ENCODE peak calls at places on chromosomes 5 and 9, in five cellular contexts. One of them, this sample, is unnamed.

GRCh38 chr5:170306381-170306790 is 8.8 kb upstream of the LCP2 start:
- DNase-seq in amygdala: no peak
- DNase-seq in right cardiac atrium: peak
- DNase-seq in right atrium auricular region: peak
- DNase-seq in stimulated activated CD4-positive, alpha-beta T cell treated with anti-CD3 and anti-CD28 coated beads, Interleukin-12 subunit alpha, Interleukin-12 subunit beta, amount 100 ng/mL, for 4 hours: no peak
- DNase-seq in this sample: no peak

GRCh38 chr5:117859161-117859560 is 1129.2 kb downstream of the DTWD2 start:
- DNase-seq in stimulated activated CD4-positive, alpha-beta T cell treated with anti-CD3 and anti-CD28 coated beads, Interleukin-12 subunit alpha, Interleukin-12 subunit beta, amount 100 ng/mL, for 4 hours: no peak
- DNase-seq in amygdala: no peak
- DNase-seq in right atrium auricular region: no peak
- DNase-seq in right cardiac atrium: no peak
- DNase-seq in this sample: no peak

GRCh38 chr5:97408331-97408730 is 225.3 kb upstream of the RIOK2 start:
- DNase-seq in right cardiac atrium: no peak
- DNase-seq in stimulated activated CD4-positive, alpha-beta T cell treated with anti-CD3 and anti-CD28 coated beads, Interleukin-12 subunit alpha, Interleukin-12 subunit beta, amount 100 ng/mL, for 4 hours: no peak
- DNase-seq in amygdala: no peak
- DNase-seq in right atrium auricular region: no peak
- DNase-seq in this sample: no peak

GRCh38 chr5:132961887-132962286 is 1.5 kb downstream of the AFF4 start:
- DNase-seq in stimulated activated CD4-positive, alpha-beta T cell treated with anti-CD3 and anti-CD28 coated beads, Interleukin-12 subunit alpha, Interleukin-12 subunit beta, amount 100 ng/mL, for 4 hours: no peak
- DNase-seq in right atrium auricular region: no peak
- DNase-seq in amygdala: no peak
- DNase-seq in right cardiac atrium: no peak
- DNase-seq in this sample: no peak

GRCh38 chr5:93164690-93165089 is 416.3 kb downstream of the NR2F1-AS1 start:
- DNase-seq in right cardiac atrium: no peak
- DNase-seq in amygdala: no peak
- DNase-seq in stimulated activated CD4-positive, alpha-beta T cell treated with anti-CD3 and anti-CD28 coated beads, Interleukin-12 subunit alpha, Interleukin-12 subunit beta, amount 100 ng/mL, for 4 hours: no peak
- DNase-seq in right atrium auricular region: no peak
- DNase-seq in this sample: no peak

GRCh38 chr5:161513952-161514351 is 32.6 kb downstream of the GABRB2 start:
- DNase-seq in right cardiac atrium: no peak
- DNase-seq in stimulated activated CD4-positive, alpha-beta T cell treated with anti-CD3 and anti-CD28 coated beads, Interleukin-12 subunit alpha, Interleukin-12 subunit beta, amount 100 ng/mL, for 4 hours: no peak
- DNase-seq in right atrium auricular region: no peak
- DNase-seq in amygdala: no peak
- DNase-seq in this sample: no peak

GRCh38 chr5:80959768-80960442 is at the start of gene RASGRF2:
- DNase-seq in right atrium auricular region: no peak
- DNase-seq in right cardiac atrium: peak
- DNase-seq in stimulated activated CD4-positive, alpha-beta T cell treated with anti-CD3 and anti-CD28 coated beads, Interleukin-12 subunit alpha, Interleukin-12 subunit beta, amount 100 ng/mL, for 4 hours: peak
- DNase-seq in amygdala: no peak
- DNase-seq in this sample: no peak

GRCh38 chr5:17339841-17340240 is 122.4 kb downstream of the BASP1 start:
- DNase-seq in right cardiac atrium: no peak
- DNase-seq in amygdala: no peak
- DNase-seq in stimulated activated CD4-positive, alpha-beta T cell treated with anti-CD3 and anti-CD28 coated beads, Interleukin-12 subunit alpha, Interleukin-12 subunit beta, amount 100 ng/mL, for 4 hours: no peak
- DNase-seq in right atrium auricular region: no peak
- DNase-seq in this sample: no peak

GRCh38 chr9:135146766-135147472 is 59.5 kb downstream of the OLFM1 start:
- DNase-seq in stimulated activated CD4-positive, alpha-beta T cell treated with anti-CD3 and anti-CD28 coated beads, Interleukin-12 subunit alpha, Interleukin-12 subunit beta, amount 100 ng/mL, for 4 hours: no peak
- DNase-seq in right atrium auricular region: no peak
- DNase-seq in amygdala: no peak
- DNase-seq in right cardiac atrium: no peak
- DNase-seq in this sample: no peak

GRCh38 chr9:33180526-33181184 is 13.5 kb upstream of the B4GALT1 start:
- DNase-seq in amygdala: no peak
- DNase-seq in right atrium auricular region: no peak
- DNase-seq in stimulated activated CD4-positive, alpha-beta T cell treated with anti-CD3 and anti-CD28 coated beads, Interleukin-12 subunit alpha, Interleukin-12 subunit beta, amount 100 ng/mL, for 4 hours: no peak
- DNase-seq in right cardiac atrium: no peak
- DNase-seq in this sample: no peak

This sample was measured in vagina.